ENCODE peak calls at places on chromosome 20, in four cellular contexts. One of them, this sample, is unnamed.
A peak's percentile ranks its signal among the peaks of the same experiment; 100 is the strongest.

GRCh38 chr20:62617711-62618483 is 24.4 kb upstream of the SLCO4A1 start:
- DNase-seq in D341Med: no peak
- DNase-seq in GM06990: peak; percentile 73
- DNase-seq in left ventricle myocardium superior: peak; percentile 78
- DNase-seq in this sample: peak; percentile 93

GRCh38 chr20:61453219-61453618 is 201.2 kb downstream of the CDH4 start:
- DNase-seq in left ventricle myocardium superior: no peak
- DNase-seq in D341Med: no peak
- DNase-seq in GM06990: no peak
- DNase-seq in this sample: peak; percentile 47

GRCh38 chr20:3010985-3011723 is 32.3 kb upstream of the GNRH2 start:
- DNase-seq in GM06990: no peak
- DNase-seq in left ventricle myocardium superior: no peak
- DNase-seq in D341Med: no peak
- DNase-seq in this sample: no peak

GRCh38 chr20:10793741-10794140 is 119.9 kb upstream of the JAG1 start:
- DNase-seq in D341Med: no peak
- DNase-seq in left ventricle myocardium superior: no peak
- DNase-seq in GM06990: no peak
- DNase-seq in this sample: no peak

GRCh38 chr20:63127700-63128364 is 88.1 kb downstream of the YTHDF1 start:
- DNase-seq in D341Med: no peak
- DNase-seq in GM06990: no peak
- DNase-seq in left ventricle myocardium superior: no peak
- DNase-seq in this sample: peak; percentile 42

GRCh38 chr20:14647016-14647415 is 309.6 kb upstream of the FLRT3 start:
- DNase-seq in GM06990: no peak
- DNase-seq in left ventricle myocardium superior: no peak
- DNase-seq in D341Med: no peak
- DNase-seq in this sample: no peak

GRCh38 chr20:17735206-17735804 is 35.5 kb downstream of the BANF2 start:
- DNase-seq in D341Med: no peak
- DNase-seq in left ventricle myocardium superior: no peak
- DNase-seq in GM06990: no peak
- DNase-seq in this sample: no peak

GRCh38 chr20:1317545-1318255 is 11.2 kb downstream of the SDCBP2 start:
- DNase-seq in GM06990: no peak
- DNase-seq in left ventricle myocardium superior: peak; percentile 12
- DNase-seq in D341Med: no peak
- DNase-seq in this sample: peak; percentile 38